ENCODE peak calls at places on chromosomes 4 and X, in seven cellular contexts. K is T-cell, U is dermis microvascular lymphatic vessel endothelial cell, R is AG09309, Y is endodermal cell, J is WTC11, M is PC-9. W is an unnamed sample.

GRCh38 chr4:52964561-52964960 is 102.4 kb downstream of the RASL11B start:
- DNase-seq in K (no peak), U (no peak), R (no peak), Y (no peak), J (no peak), M (no peak), W (no peak)

GRCh38 chr4:123266221-123266620 is 130.4 kb upstream of the SPRY1 start:
- DNase-seq in K (no peak), U (no peak), R (no peak), Y (no peak), J (no peak), M (no peak), W (no peak)

GRCh38 chr4:99712530-99712929 is 54.9 kb upstream of the C4orf54 start:
- DNase-seq in K (no peak), U (no peak), R (no peak), Y (no peak), J (no peak), M (no peak), W (no peak)

GRCh38 chrX:20263474-20263873 is 3.2 kb downstream of the RPS6KA3 start:
- DNase-seq in K (no peak), U (peak; percentile 38), R (no peak), Y (no peak), J (no peak), M (peak; percentile 47), W (no peak)

GRCh38 chrX:54950730-54951375 is 30.2 kb downstream of the TRO start:
- DNase-seq in K (no peak), U (no peak), R (no peak), Y (no peak), J (no peak), M (no peak), W (no peak)

GRCh38 chrX:115622534-115622933 is 61.6 kb downstream of the PLS3 start:
- DNase-seq in K (no peak), U (no peak), R (no peak), Y (no peak), J (no peak), M (no peak), W (no peak)

GRCh38 chr4:152209772-152210493 is 326.0 kb downstream of the FBXW7 start:
- DNase-seq in K (no peak), U (no peak), R (no peak), Y (no peak), J (no peak), M (no peak), W (no peak)

GRCh38 chr4:129344058-129344457 is 248.1 kb downstream of the C4orf33 start:
- DNase-seq in K (no peak), U (peak; percentile 46), R (no peak), Y (peak; percentile 62), J (peak; percentile 16), M (no peak), W (no peak)

GRCh38 chrX:13432376-13432775 is 112.5 kb upstream of the ATXN3L start:
- DNase-seq in K (no peak), U (peak; percentile 87), R (peak; percentile 96), Y (no peak), J (no peak), M (no peak), W (no peak)

GRCh38 chr4:627751-628150 is 2.4 kb downstream of the PDE6B start:
- DNase-seq in K (no peak), U (no peak), R (no peak), Y (no peak), J (no peak), M (no peak), W (no peak)

GRCh38 chrX:21656587-21657317 is 1.4 kb downstream of the KLHL34 start:
- DNase-seq in K (no peak), U (no peak), R (no peak), Y (no peak), J (no peak), M (no peak), W (no peak)

GRCh38 chr4:1855334-1856070 is 454 bp downstream of the LETM1 start:
- DNase-seq in K (peak; percentile 7), U (peak; percentile 18), R (no peak), Y (peak; percentile 59), J (no peak), M (no peak), W (peak; percentile 10)

GRCh38 chrX:112818114-112819012 is 22.3 kb downstream of the AMOT start:
- DNase-seq in K (no peak), U (no peak), R (no peak), Y (peak; percentile 72), J (no peak), M (no peak), W (no peak)

GRCh38 chr4:75004755-75005668 is 72.1 kb downstream of the PARM1 start:
- DNase-seq in K (no peak), U (no peak), R (no peak), Y (no peak), J (no peak), M (no peak), W (no peak)

GRCh38 chr4:22678851-22679517 is 13.8 kb upstream of the GBA3 start:
- DNase-seq in K (no peak), U (no peak), R (no peak), Y (no peak), J (no peak), M (no peak), W (no peak)

GRCh38 chr4:140286503-140286902 is 86.9 kb upstream of the SCOC start:
- DNase-seq in K (no peak), U (no peak), R (no peak), Y (no peak), J (no peak), M (no peak), W (no peak)

GRCh38 chr4:6601661-6602250 is 26.8 kb downstream of the MAN2B2 start:
- DNase-seq in K (no peak), U (no peak), R (no peak), Y (no peak), J (no peak), M (no peak), W (no peak)

GRCh38 chrX:87664381-87664780 is 146.8 kb downstream of the KLHL4 start:
- DNase-seq in K (no peak), U (peak; percentile 51), R (no peak), Y (no peak), J (no peak), M (no peak), W (no peak)

GRCh38 chr4:94578195-94578594 is 126.5 kb downstream of the PDLIM5 start:
- DNase-seq in K (no peak), U (no peak), R (no peak), Y (no peak), J (no peak), M (no peak), W (no peak)

GRCh38 chr4:121070696-121071639 is 1.4 kb downstream of the NDNF start:
- DNase-seq in K (peak; percentile 2), U (peak; percentile 9), R (no peak), Y (peak; percentile 91), J (peak; percentile 77), M (no peak), W (no peak)

GRCh38 chr4:147336252-147336651 is 144.6 kb upstream of the EDNRA start:
- DNase-seq in K (no peak), U (peak; percentile 64), R (no peak), Y (no peak), J (no peak), M (no peak), W (no peak)

GRCh38 chr4:151957163-151957562 is 196.4 kb upstream of the GATB start:
- DNase-seq in K (no peak), U (no peak), R (no peak), Y (peak; percentile 90), J (peak; percentile 64), M (no peak), W (no peak)

GRCh38 chr4:4853371-4853823 is 6.1 kb upstream of the MSX1 start:
- DNase-seq in K (no peak), U (no peak), R (no peak), Y (peak; percentile 68), J (peak; percentile 13), M (no peak), W (no peak)

W was measured in naive thymus-derived CD8-positive, alpha-beta T cell.